ENCODE peak calls at places on chromosomes 1 and 21, in nine cellular contexts. P is stimulated activated CD4-positive, alpha-beta T cell treated with anti-CD3 and anti-CD28 coated beads, Interleukin-1b, Interleukin-23, amount 100 ng/mL, for 4 hours; O is cardiac muscle cell; Z is RPMI7951; N is mammary epithelial cell; I is left ventricle myocardium superior; G is stimulated activated CD8-positive, alpha-beta memory T cell treated with anti-CD3 and anti-CD28 coated beads, Interleukin-7, amount 100 ng/mL, for 4 hours; S is H9; B is AG04450. X is an unnamed sample.

GRCh38 chr1:21659099-21659923 is 9.8 kb downstream of the RAP1GAP start:
- DNase-seq in N (peak), G (peak), P (peak), S (peak), B (no peak), O (peak), I (peak), Z (peak), X (peak)

GRCh38 chr21:42062543-42063022 is 8.5 kb upstream of the UMODL1 start:
- DNase-seq in B (no peak), Z (no peak), G (peak), O (no peak), I (peak), N (no peak), S (no peak), P (peak), X (no peak)

GRCh38 chr1:171869097-171869496 is 27.8 kb downstream of the DNM3 start:
- DNase-seq in O (peak), S (no peak), G (no peak), Z (peak), B (no peak), P (no peak), I (no peak), N (peak), X (peak)

GRCh38 chr1:77857557-77857956 is 30.9 kb upstream of the NEXN start:
- DNase-seq in O (peak), B (no peak), G (no peak), Z (no peak), P (no peak), S (no peak), N (no peak), I (no peak), X (no peak)

GRCh38 chr1:165060285-165060793 is 296.2 kb downstream of the LMX1A start:
- DNase-seq in I (no peak), O (no peak), Z (no peak), S (no peak), B (no peak), P (no peak), G (no peak), N (peak), X (peak)

GRCh38 chr1:211327341-211327921 is 798 bp downstream of the TRAF5 start:
- DNase-seq in G (no peak), I (no peak), S (peak), B (no peak), N (peak), P (no peak), O (peak), Z (peak), X (peak)

GRCh38 chr1:68426594-68426993 is 23.2 kb downstream of the RPE65 start:
- DNase-seq in S (no peak), Z (no peak), B (no peak), N (no peak), O (no peak), P (no peak), G (no peak), I (no peak), X (no peak)

GRCh38 chr1:2112280-2112701 is 62.1 kb downstream of the PRKCZ start:
- DNase-seq in P (no peak), S (no peak), G (no peak), N (no peak), O (no peak), I (peak), B (no peak), Z (no peak), X (no peak)

GRCh38 chr1:68120136-68120791 is 69.8 kb upstream of the DIRAS3 start:
- DNase-seq in Z (peak), G (no peak), B (peak), O (peak), I (no peak), N (peak), P (no peak), S (peak), X (peak)

GRCh38 chr1:225735252-225736149 is 42.1 kb upstream of the SRP9 start:
- DNase-seq in O (peak), P (no peak), S (no peak), I (peak), B (peak), N (peak), G (no peak), Z (peak), X (peak)

GRCh38 chr21:25133939-25134338 is 473.3 kb downstream of the MRPL39 start:
- DNase-seq in G (no peak), O (no peak), B (no peak), P (no peak), Z (peak), N (no peak), S (no peak), I (no peak), X (no peak)

GRCh38 chr1:221098462-221099406 is 219.5 kb downstream of the HLX start:
- DNase-seq in S (no peak), B (no peak), G (no peak), P (no peak), O (peak), N (no peak), I (no peak), Z (peak), X (peak)

GRCh38 chr1:153515504-153516394 is 20.0 kb downstream of the S100A6 start:
- DNase-seq in P (no peak), N (peak), S (no peak), G (no peak), Z (peak), B (no peak), I (no peak), O (no peak), X (peak)

GRCh38 chr1:183270541-183271141 is 84.6 kb downstream of the LAMC2 start:
- DNase-seq in P (no peak), B (peak), S (no peak), I (peak), O (peak), N (no peak), Z (peak), G (no peak), X (peak)

GRCh38 chr1:248782311-248782887 is 26.8 kb upstream of the LYPD8 start:
- DNase-seq in N (no peak), O (no peak), B (no peak), S (no peak), P (no peak), Z (no peak), G (no peak), I (no peak), X (no peak)

GRCh38 chr1:156664046-156664948 is 12.9 kb downstream of the NES start:
- DNase-seq in B (no peak), P (no peak), N (no peak), Z (peak), I (peak), O (no peak), S (peak), G (no peak), X (no peak)

GRCh38 chr1:241808265-241808664 is 39.7 kb upstream of the EXO1 start:
- DNase-seq in I (no peak), P (no peak), O (no peak), G (no peak), S (no peak), Z (no peak), B (no peak), N (no peak), X (no peak)

GRCh38 chr1:209095627-209096595 is 487.6 kb upstream of the CAMK1G start:
- DNase-seq in Z (peak), I (no peak), O (no peak), N (peak), B (no peak), P (no peak), S (no peak), G (no peak), X (peak)

GRCh38 chr1:67919714-67920113 is 86.4 kb upstream of the GNG12 start:
- DNase-seq in B (no peak), O (no peak), S (no peak), N (no peak), Z (no peak), G (no peak), P (no peak), I (no peak), X (no peak)

GRCh38 chr1:208235983-208236761 is 8.0 kb downstream of the PLXNA2 start:
- DNase-seq in G (no peak), I (peak), O (peak), B (no peak), S (no peak), P (no peak), Z (peak), N (no peak), X (peak)

GRCh38 chr1:157045251-157046218 is at the start of gene ARHGEF11:
- DNase-seq in G (no peak), P (no peak), O (peak), S (peak), Z (peak), I (peak), N (peak), B (peak), X (peak)

GRCh38 chr1:13465515-13465914 is 48.3 kb downstream of the LRRC38 start:
- DNase-seq in B (no peak), Z (no peak), P (no peak), S (no peak), G (no peak), O (no peak), N (no peak), I (no peak), X (no peak)